ENCODE peak calls at places on chromosomes 5 and 9, in ten cellular contexts. I, N, E, D, A, F, U, R, T and K are unnamed samples.

GRCh38 chr9:88258587-88258986 is 120.3 kb upstream of the SPATA31C2 start:
- DNase-seq in I (no peak), N (peak), E (no peak), D (no peak), A (peak), F (peak), U (peak), R (peak), T (no peak), K (no peak)

GRCh38 chr5:23319906-23320305 is 187.5 kb upstream of the PRDM9 start:
- DNase-seq in I (no peak), N (no peak), E (no peak), D (no peak), A (no peak), F (no peak), U (no peak), R (peak), T (no peak), K (no peak)

GRCh38 chr9:21104787-21105186 is 27.0 kb upstream of the IFNB1 start:
- DNase-seq in I (no peak), N (no peak), E (no peak), D (peak), A (no peak), F (no peak), U (no peak), R (no peak), T (no peak), K (no peak)

GRCh38 chr5:128777052-128777451 is 188.2 kb upstream of the SLC27A6 start:
- DNase-seq in I (no peak), N (no peak), E (no peak), D (no peak), A (no peak), F (no peak), U (no peak), R (no peak), T (no peak), K (no peak)

GRCh38 chr5:175694371-175695160 is 36.7 kb downstream of the HRH2 start:
- DNase-seq in I (no peak), N (no peak), E (no peak), D (peak), A (no peak), F (no peak), U (no peak), R (no peak), T (no peak), K (no peak)

GRCh38 chr5:132227485-132228240 is at the start of gene P4HA2:
- DNase-seq in I (peak), N (peak), E (peak), D (peak), A (peak), F (peak), U (peak), R (peak), T (no peak), K (no peak)

GRCh38 chr5:132213666-132214065 is 14.0 kb downstream of the P4HA2 start:
- DNase-seq in I (no peak), N (no peak), E (no peak), D (no peak), A (no peak), F (no peak), U (no peak), R (no peak), T (no peak), K (no peak)

GRCh38 chr9:115012476-115012875 is 82.1 kb upstream of the TNFSF8 start:
- DNase-seq in I (no peak), N (no peak), E (no peak), D (no peak), A (no peak), F (no peak), U (no peak), R (no peak), T (no peak), K (no peak)

GRCh38 chr9:88803551-88804288 is 187.5 kb upstream of the S1PR3 start:
- DNase-seq in I (peak), N (no peak), E (no peak), D (no peak), A (no peak), F (no peak), U (peak), R (peak), T (no peak), K (no peak)

GRCh38 chr5:139985733-139986132 is 57.4 kb downstream of the NRG2 start:
- DNase-seq in I (no peak), N (no peak), E (no peak), D (peak), A (no peak), F (peak), U (peak), R (peak), T (no peak), K (peak)

GRCh38 chr9:109815366-109815947 is 35.5 kb downstream of the PALM2AKAP2 start:
- DNase-seq in I (no peak), N (no peak), E (no peak), D (no peak), A (no peak), F (peak), U (peak), R (no peak), T (no peak), K (no peak)

GRCh38 chr5:155728146-155728856 is 598.7 kb upstream of the SGCD start:
- DNase-seq in I (peak), N (peak), E (peak), D (no peak), A (peak), F (peak), U (no peak), R (peak), T (no peak), K (no peak)

GRCh38 chr5:106849266-106849665 is 821.5 kb downstream of the EFNA5 start:
- DNase-seq in I (no peak), N (no peak), E (no peak), D (no peak), A (no peak), F (no peak), U (no peak), R (no peak), T (no peak), K (no peak)

GRCh38 chr5:97931829-97932228 is 748.8 kb upstream of the RIOK2 start:
- DNase-seq in I (no peak), N (no peak), E (no peak), D (no peak), A (no peak), F (no peak), U (no peak), R (no peak), T (no peak), K (no peak)

GRCh38 chr9:132892383-132892782 is 13.7 kb downstream of the SPACA9 start:
- DNase-seq in I (no peak), N (no peak), E (no peak), D (no peak), A (no peak), F (no peak), U (no peak), R (no peak), T (no peak), K (no peak)

GRCh38 chr9:4680750-4681149 is 1.4 kb downstream of the CDC37L1 start:
- DNase-seq in I (no peak), N (no peak), E (no peak), D (peak), A (no peak), F (peak), U (peak), R (peak), T (no peak), K (no peak)

GRCh38 chr5:39331993-39332392 is 32.3 kb downstream of the C9 start:
- DNase-seq in I (no peak), N (no peak), E (no peak), D (no peak), A (no peak), F (peak), U (peak), R (no peak), T (no peak), K (no peak)

GRCh38 chr9:14846871-14847311 is 63.3 kb downstream of the FREM1 start:
- DNase-seq in I (peak), N (peak), E (peak), D (peak), A (peak), F (peak), U (peak), R (peak), T (peak), K (peak)

GRCh38 chr9:111999319-111999718 is 102.7 kb downstream of the UGCG start:
- DNase-seq in I (no peak), N (no peak), E (no peak), D (no peak), A (no peak), F (no peak), U (no peak), R (no peak), T (no peak), K (no peak)

GRCh38 chr9:122931851-122932199 is 513 bp upstream of the ZBTB26 start:
- DNase-seq in I (no peak), N (no peak), E (no peak), D (no peak), A (no peak), F (peak), U (no peak), R (no peak), T (no peak), K (no peak)

GRCh38 chr9:23123048-23123632 is 676.5 kb downstream of the DMRTA1 start:
- DNase-seq in I (peak), N (no peak), E (no peak), D (peak), A (no peak), F (peak), U (peak), R (peak), T (peak), K (no peak)

GRCh38 chr9:106862946-106863740 is at the start of gene ZNF462:
- DNase-seq in I (peak), N (peak), E (no peak), D (no peak), A (no peak), F (peak), U (peak), R (peak), T (peak), K (no peak)

GRCh38 chr9:135833864-135834263 is 73.5 kb downstream of the CAMSAP1 start:
- DNase-seq in I (no peak), N (no peak), E (no peak), D (no peak), A (no peak), F (no peak), U (no peak), R (no peak), T (no peak), K (no peak)

GRCh38 chr5:168989731-168990505 is 311.0 kb downstream of the SLIT3 start:
- DNase-seq in I (no peak), N (no peak), E (no peak), D (no peak), A (no peak), F (no peak), U (no peak), R (no peak), T (peak), K (no peak)

GRCh38 chr9:134955156-134955555 is 37.4 kb upstream of the FCN1 start:
- DNase-seq in I (no peak), N (no peak), E (no peak), D (no peak), A (no peak), F (no peak), U (no peak), R (no peak), T (no peak), K (no peak)

GRCh38 chr9:95649801-95650213 is 133.0 kb upstream of the PTCH1 start:
- DNase-seq in I (no peak), N (no peak), E (no peak), D (no peak), A (no peak), F (no peak), U (no peak), R (no peak), T (no peak), K (no peak)

GRCh38 chr9:135512241-135512603 is 9.0 kb upstream of the LCN1 start:
- DNase-seq in I (no peak), N (no peak), E (no peak), D (no peak), A (no peak), F (no peak), U (no peak), R (no peak), T (no peak), K (no peak)

GRCh38 chr5:36150676-36151433 is 832 bp downstream of the LMBRD2 start:
- DNase-seq in I (peak), N (peak), E (peak), D (peak), A (peak), F (peak), U (peak), R (peak), T (peak), K (no peak)

GRCh38 chr9:13568446-13568845 is 289.0 kb upstream of the MPDZ start:
- DNase-seq in I (no peak), N (no peak), E (no peak), D (no peak), A (no peak), F (no peak), U (peak), R (peak), T (no peak), K (no peak)

GRCh38 chr5:139660916-139661814 is 13.0 kb downstream of the CXXC5 start:
- DNase-seq in I (peak), N (peak), E (no peak), D (peak), A (peak), F (peak), U (peak), R (peak), T (no peak), K (peak)

GRCh38 chr5:65041296-65042158 is 272.8 kb downstream of the CWC27 start:
- DNase-seq in I (no peak), N (no peak), E (no peak), D (peak), A (no peak), F (peak), U (peak), R (peak), T (no peak), K (no peak)

GRCh38 chr5:10760976-10761841 is at the start of gene DAP:
- DNase-seq in I (peak), N (peak), E (peak), D (peak), A (peak), F (peak), U (peak), R (peak), T (peak), K (peak)

GRCh38 chr5:134741052-134741451 is 2.7 kb downstream of the CAMLG start:
- DNase-seq in I (no peak), N (no peak), E (no peak), D (no peak), A (no peak), F (no peak), U (no peak), R (no peak), T (no peak), K (no peak)

GRCh38 chr5:96329886-96330531 is 103.0 kb downstream of the PCSK1 start:
- DNase-seq in I (no peak), N (no peak), E (no peak), D (no peak), A (no peak), F (peak), U (no peak), R (no peak), T (no peak), K (no peak)

GRCh38 chr5:13985736-13986418 is 41.4 kb upstream of the DNAH5 start:
- DNase-seq in I (no peak), N (peak), E (no peak), D (no peak), A (no peak), F (peak), U (peak), R (peak), T (no peak), K (peak)

GRCh38 chr5:98510111-98510510 is 263.4 kb upstream of the RGMB start:
- DNase-seq in I (no peak), N (peak), E (no peak), D (no peak), A (no peak), F (no peak), U (peak), R (peak), T (no peak), K (no peak)

GRCh38 chr9:69822091-69822750 is 1.6 kb downstream of the CFAP95 start:
- DNase-seq in I (no peak), N (no peak), E (no peak), D (peak), A (no peak), F (peak), U (peak), R (peak), T (no peak), K (no peak)

GRCh38 chr5:137281201-137281600 is 217.9 kb downstream of the SPOCK1 start:
- DNase-seq in I (no peak), N (no peak), E (no peak), D (no peak), A (no peak), F (no peak), U (no peak), R (peak), T (no peak), K (no peak)

GRCh38 chr5:109689740-109690455 is at the start of gene MAN2A1:
- DNase-seq in I (peak), N (peak), E (peak), D (peak), A (peak), F (peak), U (peak), R (peak), T (peak), K (no peak)

GRCh38 chr5:109692011-109692410 is 2.3 kb downstream of the MAN2A1 start:
- DNase-seq in I (no peak), N (no peak), E (no peak), D (peak), A (no peak), F (peak), U (peak), R (peak), T (no peak), K (no peak)

GRCh38 chr5:109690456-109691247 is 925 bp downstream of the MAN2A1 start:
- DNase-seq in I (peak), N (peak), E (peak), D (peak), A (peak), F (peak), U (peak), R (peak), T (peak), K (peak)

GRCh38 chr5:109692852-109693251 is 3.1 kb downstream of the MAN2A1 start:
- DNase-seq in I (no peak), N (peak), E (no peak), D (no peak), A (no peak), F (no peak), U (no peak), R (no peak), T (no peak), K (no peak)

DNA sequence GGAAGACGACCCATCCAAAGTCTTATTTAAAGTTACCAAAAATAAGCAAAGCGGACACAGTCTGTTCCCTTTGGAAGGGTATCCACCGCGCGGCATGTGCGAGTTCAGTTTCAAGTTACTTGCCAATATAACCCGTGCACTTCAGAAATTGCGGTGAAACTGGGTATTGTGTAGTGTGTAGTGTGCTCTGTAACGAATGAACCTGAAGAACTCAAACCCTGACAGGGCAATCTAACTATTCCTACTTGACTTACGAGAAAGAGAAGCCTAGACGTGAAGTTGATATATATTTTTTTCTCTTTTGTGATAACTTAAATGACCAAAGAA is 1.5 kb downstream of the MAN2A1 start:
- DNase-seq in I (no peak), N (no peak), E (no peak), D (no peak), A (no peak), F (no peak), U (no peak), R (no peak), T (no peak), K (no peak)
- TF ChIP-seq CTCF in I (no peak), N (no peak), E (peak), D (no peak), A (no peak), F (no peak), U (no peak), R (no peak), T (peak), K (no peak)

DNA sequence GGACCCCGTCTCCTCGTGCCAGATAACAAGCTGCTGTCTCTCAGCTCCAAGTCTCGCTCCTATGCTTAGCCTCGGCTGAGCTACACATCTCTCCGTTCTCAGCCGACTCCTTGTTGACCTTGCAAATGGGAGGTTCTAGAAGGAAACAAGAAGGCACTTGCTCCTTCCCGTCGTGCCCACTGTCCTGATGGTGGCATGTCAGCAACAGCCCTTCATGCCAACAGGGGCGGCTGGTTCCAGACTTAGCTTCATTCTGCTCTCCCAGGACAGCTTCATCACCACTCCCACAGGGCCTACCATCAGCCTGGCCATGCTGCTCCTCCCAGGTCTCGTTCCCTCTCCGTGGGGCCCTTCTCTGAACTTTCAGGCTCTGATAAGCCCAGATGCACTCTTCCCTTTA is 13.0 kb upstream of the RASGEF1C start:
- DNase-seq in I (no peak), N (no peak), E (no peak), D (no peak), A (no peak), F (no peak), U (no peak), R (no peak), T (no peak), K (no peak)
- H3K4me3 ChIP-seq in I (no peak), N (no peak), E (no peak), D (no peak), A (no peak), F (no peak), U (no peak), R (no peak), T (no peak), K (no peak)

DNA sequence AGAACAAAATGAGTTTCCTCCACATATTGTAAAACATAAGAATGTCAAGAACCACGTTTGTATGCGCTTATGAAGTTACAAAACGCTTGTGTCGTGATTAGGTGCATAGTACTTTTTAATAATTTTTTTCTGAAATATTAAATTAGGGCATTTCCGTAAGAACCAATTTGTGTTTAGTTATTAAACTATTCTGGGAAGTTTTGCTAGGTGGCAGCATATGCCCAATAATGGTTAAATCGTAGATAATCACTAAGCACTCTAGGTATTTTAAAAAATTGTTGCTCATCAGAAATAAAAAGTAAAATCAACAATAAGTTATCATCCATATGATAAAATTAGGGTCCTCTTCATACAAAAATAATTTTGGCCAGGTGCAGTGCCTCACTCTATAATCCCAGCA is 5.4 kb downstream of the SRFBP1 start:
- DNase-seq in I (no peak), N (no peak), E (no peak), D (no peak), A (no peak), F (peak), U (peak), R (peak), T (no peak), K (no peak)
- TF ChIP-seq CTCF in I (peak), N (peak), E (no peak), D (no peak), A (no peak), F (peak), U (peak), R (peak), T (peak), K (peak)

GRCh38 chr9:35095175-35095574 is 1.2 kb downstream of the PIGO start:
- DNase-seq in I (no peak), N (no peak), E (no peak), D (peak), A (no peak), F (no peak), U (no peak), R (no peak), T (no peak), K (no peak)
- H3K4me3 ChIP-seq in I (peak), N (no peak), E (no peak), D (peak), A (no peak), F (no peak), U (no peak), R (no peak), T (peak), K (peak)

DNA sequence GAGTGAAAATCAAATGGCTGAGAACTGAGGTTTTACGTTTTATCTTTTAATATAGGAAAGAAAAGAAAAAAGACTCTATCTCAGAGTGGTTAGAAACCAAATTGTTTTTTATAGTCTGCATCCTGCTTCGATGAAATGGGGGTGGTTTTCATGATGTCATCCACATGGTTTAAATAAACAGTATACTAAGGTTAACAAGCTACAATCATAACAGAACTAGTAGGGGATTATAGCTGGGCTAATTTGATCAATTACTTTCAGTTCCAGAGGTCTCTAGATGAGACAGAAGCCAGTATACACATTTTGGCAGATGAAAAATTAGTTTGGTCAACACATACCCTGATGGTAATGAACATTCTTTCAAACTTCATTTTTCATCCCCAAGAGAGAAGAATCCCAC is 106.3 kb upstream of the SNX2 start:
- DNase-seq in I (no peak), N (no peak), E (no peak), D (no peak), A (no peak), F (no peak), U (no peak), R (no peak), T (no peak), K (no peak)
- TF ChIP-seq CTCF in I (no peak), N (no peak), E (no peak), D (no peak), A (no peak), F (no peak), U (no peak), R (no peak), T (no peak), K (no peak)